ENCODE peak calls at places on chromosome 5, in six cellular contexts. One of them, this sample, is unnamed.
A peak's percentile ranks its signal among the peaks of the same experiment; 100 is the strongest.

GRCh38 chr5:178883815-178884430 is 11.8 kb upstream of the ZFP2 start:
- DNase-seq in stomach: no peak
- DNase-seq in HCT116: no peak
- DNase-seq in transverse colon: no peak
- DNase-seq in endothelial cell of umbilical vein: no peak
- DNase-seq in prostate gland: no peak
- DNase-seq in this sample: no peak

GRCh38 chr5:1657161-1657741 is 133.5 kb upstream of the LPCAT1 start:
- DNase-seq in stomach: no peak
- DNase-seq in HCT116: no peak
- DNase-seq in endothelial cell of umbilical vein: no peak
- DNase-seq in transverse colon: no peak
- DNase-seq in prostate gland: no peak
- DNase-seq in this sample: no peak

GRCh38 chr5:66171349-66172344 is 27.5 kb downstream of the SREK1 start:
- DNase-seq in stomach: no peak
- DNase-seq in endothelial cell of umbilical vein: peak; percentile 59
- DNase-seq in prostate gland: peak; percentile 20
- DNase-seq in transverse colon: peak; percentile 11
- DNase-seq in HCT116: no peak
- DNase-seq in this sample: peak; percentile 74

GRCh38 chr5:3601929-3602712 is 6.5 kb downstream of the IRX1 start:
- DNase-seq in HCT116: no peak
- DNase-seq in endothelial cell of umbilical vein: no peak
- DNase-seq in transverse colon: no peak
- DNase-seq in stomach: no peak
- DNase-seq in prostate gland: no peak
- DNase-seq in this sample: no peak

GRCh38 chr5:142979636-142980035 is 209.5 kb downstream of the ARHGAP26 start:
- DNase-seq in stomach: no peak
- DNase-seq in HCT116: no peak
- DNase-seq in transverse colon: peak; percentile 50
- DNase-seq in prostate gland: no peak
- DNase-seq in endothelial cell of umbilical vein: no peak
- DNase-seq in this sample: no peak

GRCh38 chr5:35890021-35890740 is 33.5 kb downstream of the IL7R start:
- DNase-seq in prostate gland: peak; percentile 70
- DNase-seq in transverse colon: no peak
- DNase-seq in stomach: no peak
- DNase-seq in HCT116: no peak
- DNase-seq in endothelial cell of umbilical vein: no peak
- DNase-seq in this sample: no peak

GRCh38 chr5:171207256-171207866 is 101.7 kb upstream of the TLX3 start:
- DNase-seq in stomach: no peak
- DNase-seq in endothelial cell of umbilical vein: peak; percentile 72
- DNase-seq in prostate gland: no peak
- DNase-seq in transverse colon: no peak
- DNase-seq in HCT116: peak; percentile 43
- DNase-seq in this sample: peak; percentile 80

GRCh38 chr5:168528521-168529360 is at the start of gene FBLL1:
- DNase-seq in prostate gland: no peak
- DNase-seq in HCT116: no peak
- DNase-seq in transverse colon: no peak
- DNase-seq in stomach: no peak
- DNase-seq in endothelial cell of umbilical vein: peak; percentile 32
- DNase-seq in this sample: peak; percentile 93

GRCh38 chr5:52685621-52686370 is 101.9 kb upstream of the ITGA1 start:
- DNase-seq in transverse colon: no peak
- DNase-seq in HCT116: no peak
- DNase-seq in stomach: no peak
- DNase-seq in prostate gland: no peak
- DNase-seq in endothelial cell of umbilical vein: no peak
- DNase-seq in this sample: peak; percentile 49

GRCh38 chr5:159660401-159660800 is 255.9 kb upstream of the ADRA1B start:
- DNase-seq in endothelial cell of umbilical vein: no peak
- DNase-seq in stomach: no peak
- DNase-seq in HCT116: no peak
- DNase-seq in prostate gland: no peak
- DNase-seq in transverse colon: no peak
- DNase-seq in this sample: no peak

GRCh38 chr5:175478008-175478383 is 364 bp upstream of the SFXN1 start:
- DNase-seq in transverse colon: no peak
- DNase-seq in stomach: no peak
- DNase-seq in endothelial cell of umbilical vein: no peak
- DNase-seq in HCT116: no peak
- DNase-seq in prostate gland: no peak
- DNase-seq in this sample: no peak

GRCh38 chr5:175479125-175479881 is 943 bp downstream of the SFXN1 start:
- DNase-seq in stomach: no peak
- DNase-seq in HCT116: no peak
- DNase-seq in endothelial cell of umbilical vein: no peak
- DNase-seq in prostate gland: no peak
- DNase-seq in transverse colon: peak; percentile 69
- DNase-seq in this sample: peak; percentile 53

GRCh38 chr5:175475248-175475647 is 3.1 kb upstream of the SFXN1 start:
- DNase-seq in prostate gland: no peak
- DNase-seq in endothelial cell of umbilical vein: no peak
- DNase-seq in stomach: no peak
- DNase-seq in HCT116: no peak
- DNase-seq in transverse colon: no peak
- DNase-seq in this sample: no peak

GRCh38 chr5:175477440-175477839 is 920 bp upstream of the SFXN1 start:
- DNase-seq in stomach: no peak
- DNase-seq in HCT116: no peak
- DNase-seq in prostate gland: no peak
- DNase-seq in transverse colon: no peak
- DNase-seq in endothelial cell of umbilical vein: no peak
- DNase-seq in this sample: no peak

DNA sequence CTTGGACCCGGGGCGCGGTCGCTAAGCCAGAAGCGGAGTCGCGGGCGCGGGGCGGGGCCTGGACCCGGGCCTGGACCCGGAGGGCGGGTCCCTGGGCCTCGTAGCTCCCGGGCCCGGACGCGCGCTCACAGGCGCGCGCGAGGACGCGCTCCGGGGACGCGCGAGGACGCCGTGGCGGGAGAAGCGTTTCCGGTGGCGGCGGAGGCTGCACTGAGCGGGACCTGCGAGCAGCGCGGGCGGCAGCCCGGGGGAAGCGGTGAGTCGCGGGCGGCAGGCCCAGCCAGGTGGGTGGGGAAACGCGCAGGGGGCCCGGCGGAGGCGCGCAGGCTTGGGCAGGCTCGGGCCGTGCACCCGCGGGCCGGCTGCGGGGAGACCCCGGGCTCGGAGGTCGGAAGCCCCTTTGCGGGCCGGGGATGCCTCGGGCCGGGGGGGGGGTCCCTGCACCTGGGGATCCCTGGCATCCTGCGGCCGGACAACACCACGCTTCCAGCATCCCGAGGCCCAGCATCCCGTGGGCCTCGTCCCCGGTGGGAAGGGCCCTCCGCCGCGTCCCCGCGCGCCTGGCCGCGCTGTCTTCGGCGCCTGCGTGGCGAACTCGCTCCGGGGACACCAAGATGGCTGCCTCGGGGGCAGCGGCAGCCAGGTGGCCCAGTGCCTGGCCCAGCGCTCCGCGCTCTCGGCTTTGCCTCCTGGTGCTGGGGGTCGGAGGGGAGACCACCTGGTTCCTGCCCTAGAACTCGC is at the start of gene SFXN1:
- DNase-seq in endothelial cell of umbilical vein: peak; percentile 70
- DNase-seq in HCT116: peak; percentile 56
- DNase-seq in prostate gland: peak; percentile 76
- DNase-seq in stomach: peak; percentile 82
- DNase-seq in transverse colon: peak; percentile 85
- DNase-seq in this sample: peak; percentile 89
- TF ChIP-seq POLR2AphosphoS5 in endothelial cell of umbilical vein: peak; percentile 75
- TF ChIP-seq POLR2AphosphoS5 in HCT116: peak; percentile 80
- TF ChIP-seq POLR2AphosphoS5 in prostate gland: peak; percentile 20
- TF ChIP-seq POLR2AphosphoS5 in stomach: peak; percentile 78
- TF ChIP-seq POLR2AphosphoS5 in transverse colon: peak; percentile 82
- TF ChIP-seq POLR2AphosphoS5 in this sample: peak; percentile 68

DNA sequence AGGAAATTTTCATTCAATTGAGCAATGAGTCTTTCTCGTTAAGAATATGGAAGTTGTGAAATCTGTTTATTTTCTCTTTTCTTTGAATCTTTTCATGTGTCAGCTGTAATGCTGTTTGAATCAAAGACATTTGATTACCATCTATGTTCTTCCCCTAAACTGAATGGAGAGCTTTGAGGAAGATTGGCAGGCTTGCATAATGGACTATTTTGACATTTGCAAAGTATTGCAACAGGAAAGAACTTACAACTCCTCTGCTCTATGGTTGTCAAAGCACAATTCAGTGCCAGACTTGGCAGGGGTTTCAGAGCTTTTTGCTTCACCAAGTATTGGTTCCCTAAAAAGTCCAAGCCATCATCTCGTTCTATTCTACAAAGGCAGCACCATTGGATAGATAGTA is 549.0 kb upstream of the NUDT12 start:
- DNase-seq in transverse colon: no peak
- DNase-seq in HCT116: no peak
- DNase-seq in prostate gland: no peak
- DNase-seq in stomach: no peak
- DNase-seq in endothelial cell of umbilical vein: no peak
- DNase-seq in this sample: no peak
- TF ChIP-seq POLR2AphosphoS5 in transverse colon: no peak
- TF ChIP-seq POLR2AphosphoS5 in HCT116: no peak
- TF ChIP-seq POLR2AphosphoS5 in prostate gland: no peak
- TF ChIP-seq POLR2AphosphoS5 in stomach: no peak
- TF ChIP-seq POLR2AphosphoS5 in endothelial cell of umbilical vein: no peak
- TF ChIP-seq POLR2AphosphoS5 in this sample: no peak

GRCh38 chr5:150497989-150498317 is 10.0 kb upstream of the NDST1 start:
- DNase-seq in stomach: no peak
- DNase-seq in endothelial cell of umbilical vein: no peak
- DNase-seq in prostate gland: no peak
- DNase-seq in HCT116: no peak
- DNase-seq in transverse colon: no peak
- DNase-seq in this sample: no peak

GRCh38 chr5:150496098-150496497 is 11.8 kb upstream of the NDST1 start:
- DNase-seq in transverse colon: no peak
- DNase-seq in stomach: no peak
- DNase-seq in endothelial cell of umbilical vein: no peak
- DNase-seq in prostate gland: no peak
- DNase-seq in HCT116: no peak
- DNase-seq in this sample: no peak

GRCh38 chr5:150496534-150496933 is 11.4 kb upstream of the NDST1 start:
- DNase-seq in transverse colon: no peak
- DNase-seq in prostate gland: no peak
- DNase-seq in endothelial cell of umbilical vein: no peak
- DNase-seq in stomach: no peak
- DNase-seq in HCT116: no peak
- DNase-seq in this sample: no peak

GRCh38 chr5:150498501-150498900 is 9.4 kb upstream of the NDST1 start:
- DNase-seq in endothelial cell of umbilical vein: no peak
- DNase-seq in HCT116: no peak
- DNase-seq in transverse colon: no peak
- DNase-seq in stomach: no peak
- DNase-seq in prostate gland: no peak
- DNase-seq in this sample: peak; percentile 84

DNA sequence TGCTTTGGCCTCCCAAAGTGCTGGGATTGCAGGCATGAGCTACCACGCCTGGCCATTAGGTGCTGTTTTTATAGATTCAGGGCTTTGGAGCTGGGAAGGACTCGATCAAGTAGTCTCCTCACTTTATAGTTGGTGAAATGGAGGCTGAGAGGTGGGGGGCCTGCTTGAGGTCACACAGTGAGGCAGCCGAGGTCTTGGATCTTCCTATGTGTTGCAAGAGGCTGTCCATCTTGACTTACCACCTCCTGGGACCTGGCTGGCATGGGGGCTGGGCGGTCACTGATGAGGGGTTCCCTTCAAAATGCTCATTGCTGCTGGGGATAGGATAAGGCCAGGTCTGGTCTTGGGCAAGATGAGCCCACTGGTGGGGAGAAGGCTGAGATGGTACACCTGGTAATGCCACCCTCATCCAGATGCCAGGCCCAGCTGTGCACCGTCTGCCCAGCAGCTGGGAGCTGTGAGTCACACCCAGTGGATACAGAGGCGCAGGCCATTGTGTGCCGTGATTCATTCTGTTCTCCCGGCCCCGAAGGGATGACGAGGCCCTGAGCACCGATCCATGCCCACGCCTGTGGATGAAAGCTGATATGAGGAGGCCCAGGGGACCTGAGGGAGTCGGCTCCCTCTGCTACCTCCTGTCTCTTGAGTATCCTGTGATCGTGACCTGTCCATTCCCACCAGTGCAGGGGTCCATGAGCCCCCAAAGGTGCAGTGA is 10.5 kb upstream of the NDST1 start:
- DNase-seq in transverse colon: no peak
- DNase-seq in HCT116: peak; percentile 81
- DNase-seq in endothelial cell of umbilical vein: peak; percentile 92
- DNase-seq in prostate gland: peak; percentile 21
- DNase-seq in stomach: peak; percentile 68
- DNase-seq in this sample: no peak
- TF ChIP-seq POLR2AphosphoS5 in transverse colon: peak; percentile 33
- TF ChIP-seq POLR2AphosphoS5 in HCT116: peak; percentile 60
- TF ChIP-seq POLR2AphosphoS5 in endothelial cell of umbilical vein: peak; percentile 80
- TF ChIP-seq POLR2AphosphoS5 in prostate gland: peak; percentile 27
- TF ChIP-seq POLR2AphosphoS5 in stomach: peak; percentile 82
- TF ChIP-seq POLR2AphosphoS5 in this sample: no peak

DNA sequence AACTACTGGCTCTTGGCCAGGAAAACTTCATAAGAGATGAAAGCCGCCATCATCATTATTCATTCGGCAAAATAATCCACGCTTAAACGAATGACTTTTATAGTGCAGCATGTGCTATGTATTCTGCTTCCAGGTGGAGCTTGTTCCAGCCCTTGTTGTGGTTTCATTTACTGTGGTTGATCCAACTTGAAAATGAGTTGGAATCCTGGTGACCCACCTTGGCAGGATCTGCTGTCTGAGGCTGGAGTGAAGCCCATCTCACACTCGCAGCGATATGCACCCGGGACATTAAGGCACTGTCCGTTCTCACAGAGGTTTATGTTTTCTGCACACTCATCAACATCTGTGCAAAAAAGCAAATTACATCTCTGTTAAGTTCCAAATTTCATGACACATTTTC is 209.6 kb downstream of the FBN2 start:
- DNase-seq in stomach: no peak
- DNase-seq in prostate gland: no peak
- DNase-seq in endothelial cell of umbilical vein: no peak
- DNase-seq in HCT116: no peak
- DNase-seq in transverse colon: no peak
- DNase-seq in this sample: no peak
- TF ChIP-seq POLR2AphosphoS5 in stomach: no peak
- TF ChIP-seq POLR2AphosphoS5 in prostate gland: peak; percentile 43
- TF ChIP-seq POLR2AphosphoS5 in endothelial cell of umbilical vein: no peak
- TF ChIP-seq POLR2AphosphoS5 in HCT116: no peak
- TF ChIP-seq POLR2AphosphoS5 in transverse colon: no peak
- TF ChIP-seq POLR2AphosphoS5 in this sample: no peak

This sample was measured in GM23338.